ENCODE peak calls at places on chromosomes 7 and 10, in ten cellular contexts. One of them, this sample, is unnamed.

GRCh38 chr10:118106426-118106825 is 59.7 kb upstream of the RAB11FIP2 start:
- DNase-seq in stimulated activated CD4-positive, alpha-beta T cell treated with anti-CD3 and anti-CD28 coated beads, TNF-alpha, amount 100 ng/mL, for 1 hour: no peak
- DNase-seq in cardiac fibroblast: peak
- DNase-seq in GM12891: no peak
- DNase-seq in breast epithelium: no peak
- DNase-seq in stimulated activated CD8-positive, alpha-beta memory T cell treated with anti-CD3 and anti-CD28 coated beads, Interleukin-4, amount 100 ng/mL, for 48 hours: no peak
- DNase-seq in Calu3: peak
- DNase-seq in NCI-H1694 treated with DMSO at 0.1 percent for 48 hours: no peak
- DNase-seq in GM12865: peak
- DNase-seq in retina: peak
- DNase-seq in this sample: peak

GRCh38 chr10:14386202-14386593 is 55.5 kb upstream of the FRMD4A start:
- DNase-seq in stimulated activated CD4-positive, alpha-beta T cell treated with anti-CD3 and anti-CD28 coated beads, TNF-alpha, amount 100 ng/mL, for 1 hour: no peak
- DNase-seq in cardiac fibroblast: peak
- DNase-seq in GM12891: no peak
- DNase-seq in breast epithelium: no peak
- DNase-seq in stimulated activated CD8-positive, alpha-beta memory T cell treated with anti-CD3 and anti-CD28 coated beads, Interleukin-4, amount 100 ng/mL, for 48 hours: peak
- DNase-seq in Calu3: peak
- DNase-seq in NCI-H1694 treated with DMSO at 0.1 percent for 48 hours: no peak
- DNase-seq in GM12865: peak
- DNase-seq in retina: no peak
- DNase-seq in this sample: no peak

GRCh38 chr7:30303312-30304039 is 19.1 kb downstream of the ZNRF2 start:
- DNase-seq in stimulated activated CD4-positive, alpha-beta T cell treated with anti-CD3 and anti-CD28 coated beads, TNF-alpha, amount 100 ng/mL, for 1 hour: no peak
- DNase-seq in cardiac fibroblast: no peak
- DNase-seq in GM12891: no peak
- DNase-seq in breast epithelium: no peak
- DNase-seq in stimulated activated CD8-positive, alpha-beta memory T cell treated with anti-CD3 and anti-CD28 coated beads, Interleukin-4, amount 100 ng/mL, for 48 hours: no peak
- DNase-seq in Calu3: no peak
- DNase-seq in NCI-H1694 treated with DMSO at 0.1 percent for 48 hours: no peak
- DNase-seq in GM12865: peak
- DNase-seq in retina: no peak
- DNase-seq in this sample: no peak

GRCh38 chr7:29105191-29105590 is 41.1 kb downstream of the CPVL start:
- DNase-seq in stimulated activated CD4-positive, alpha-beta T cell treated with anti-CD3 and anti-CD28 coated beads, TNF-alpha, amount 100 ng/mL, for 1 hour: no peak
- DNase-seq in cardiac fibroblast: no peak
- DNase-seq in GM12891: no peak
- DNase-seq in breast epithelium: no peak
- DNase-seq in stimulated activated CD8-positive, alpha-beta memory T cell treated with anti-CD3 and anti-CD28 coated beads, Interleukin-4, amount 100 ng/mL, for 48 hours: no peak
- DNase-seq in Calu3: no peak
- DNase-seq in NCI-H1694 treated with DMSO at 0.1 percent for 48 hours: no peak
- DNase-seq in GM12865: no peak
- DNase-seq in retina: no peak
- DNase-seq in this sample: no peak

GRCh38 chr10:105585753-105586152 is 944.7 kb downstream of the SORCS3 start:
- DNase-seq in stimulated activated CD4-positive, alpha-beta T cell treated with anti-CD3 and anti-CD28 coated beads, TNF-alpha, amount 100 ng/mL, for 1 hour: no peak
- DNase-seq in cardiac fibroblast: no peak
- DNase-seq in GM12891: no peak
- DNase-seq in breast epithelium: no peak
- DNase-seq in stimulated activated CD8-positive, alpha-beta memory T cell treated with anti-CD3 and anti-CD28 coated beads, Interleukin-4, amount 100 ng/mL, for 48 hours: no peak
- DNase-seq in Calu3: no peak
- DNase-seq in NCI-H1694 treated with DMSO at 0.1 percent for 48 hours: no peak
- DNase-seq in GM12865: no peak
- DNase-seq in retina: no peak
- DNase-seq in this sample: no peak

GRCh38 chr10:129622736-129623135 is 155.7 kb downstream of the MGMT start:
- DNase-seq in stimulated activated CD4-positive, alpha-beta T cell treated with anti-CD3 and anti-CD28 coated beads, TNF-alpha, amount 100 ng/mL, for 1 hour: no peak
- DNase-seq in cardiac fibroblast: no peak
- DNase-seq in GM12891: no peak
- DNase-seq in breast epithelium: no peak
- DNase-seq in stimulated activated CD8-positive, alpha-beta memory T cell treated with anti-CD3 and anti-CD28 coated beads, Interleukin-4, amount 100 ng/mL, for 48 hours: no peak
- DNase-seq in Calu3: no peak
- DNase-seq in NCI-H1694 treated with DMSO at 0.1 percent for 48 hours: no peak
- DNase-seq in GM12865: no peak
- DNase-seq in retina: no peak
- DNase-seq in this sample: no peak

GRCh38 chr10:659710-660141 is 29.7 kb downstream of the DIP2C start:
- DNase-seq in stimulated activated CD4-positive, alpha-beta T cell treated with anti-CD3 and anti-CD28 coated beads, TNF-alpha, amount 100 ng/mL, for 1 hour: no peak
- DNase-seq in cardiac fibroblast: peak
- DNase-seq in GM12891: no peak
- DNase-seq in breast epithelium: no peak
- DNase-seq in stimulated activated CD8-positive, alpha-beta memory T cell treated with anti-CD3 and anti-CD28 coated beads, Interleukin-4, amount 100 ng/mL, for 48 hours: no peak
- DNase-seq in Calu3: no peak
- DNase-seq in NCI-H1694 treated with DMSO at 0.1 percent for 48 hours: no peak
- DNase-seq in GM12865: peak
- DNase-seq in retina: no peak
- DNase-seq in this sample: peak

GRCh38 chr10:33136781-33137180 is 178.8 kb upstream of the ITGB1 start:
- DNase-seq in stimulated activated CD4-positive, alpha-beta T cell treated with anti-CD3 and anti-CD28 coated beads, TNF-alpha, amount 100 ng/mL, for 1 hour: no peak
- DNase-seq in cardiac fibroblast: no peak
- DNase-seq in GM12891: no peak
- DNase-seq in breast epithelium: no peak
- DNase-seq in stimulated activated CD8-positive, alpha-beta memory T cell treated with anti-CD3 and anti-CD28 coated beads, Interleukin-4, amount 100 ng/mL, for 48 hours: no peak
- DNase-seq in Calu3: peak
- DNase-seq in NCI-H1694 treated with DMSO at 0.1 percent for 48 hours: no peak
- DNase-seq in GM12865: no peak
- DNase-seq in retina: no peak
- DNase-seq in this sample: no peak

GRCh38 chr10:129678186-129678585 is 211.1 kb downstream of the MGMT start:
- DNase-seq in stimulated activated CD4-positive, alpha-beta T cell treated with anti-CD3 and anti-CD28 coated beads, TNF-alpha, amount 100 ng/mL, for 1 hour: no peak
- DNase-seq in cardiac fibroblast: no peak
- DNase-seq in GM12891: no peak
- DNase-seq in breast epithelium: no peak
- DNase-seq in stimulated activated CD8-positive, alpha-beta memory T cell treated with anti-CD3 and anti-CD28 coated beads, Interleukin-4, amount 100 ng/mL, for 48 hours: no peak
- DNase-seq in Calu3: no peak
- DNase-seq in NCI-H1694 treated with DMSO at 0.1 percent for 48 hours: no peak
- DNase-seq in GM12865: no peak
- DNase-seq in retina: no peak
- DNase-seq in this sample: no peak

GRCh38 chr10:83262434-83262833 is 876.9 kb upstream of the GHITM start:
- DNase-seq in stimulated activated CD4-positive, alpha-beta T cell treated with anti-CD3 and anti-CD28 coated beads, TNF-alpha, amount 100 ng/mL, for 1 hour: no peak
- DNase-seq in cardiac fibroblast: no peak
- DNase-seq in GM12891: no peak
- DNase-seq in breast epithelium: no peak
- DNase-seq in stimulated activated CD8-positive, alpha-beta memory T cell treated with anti-CD3 and anti-CD28 coated beads, Interleukin-4, amount 100 ng/mL, for 48 hours: no peak
- DNase-seq in Calu3: no peak
- DNase-seq in NCI-H1694 treated with DMSO at 0.1 percent for 48 hours: no peak
- DNase-seq in GM12865: no peak
- DNase-seq in retina: no peak
- DNase-seq in this sample: no peak

GRCh38 chr7:158617737-158618128 is 30.1 kb upstream of the PTPRN2 start:
- DNase-seq in stimulated activated CD4-positive, alpha-beta T cell treated with anti-CD3 and anti-CD28 coated beads, TNF-alpha, amount 100 ng/mL, for 1 hour: no peak
- DNase-seq in cardiac fibroblast: peak
- DNase-seq in GM12891: no peak
- DNase-seq in breast epithelium: no peak
- DNase-seq in stimulated activated CD8-positive, alpha-beta memory T cell treated with anti-CD3 and anti-CD28 coated beads, Interleukin-4, amount 100 ng/mL, for 48 hours: no peak
- DNase-seq in Calu3: no peak
- DNase-seq in NCI-H1694 treated with DMSO at 0.1 percent for 48 hours: no peak
- DNase-seq in GM12865: no peak
- DNase-seq in retina: no peak
- DNase-seq in this sample: no peak

GRCh38 chr10:55351431-55351830 is 550.4 kb upstream of the PCDH15 start:
- DNase-seq in stimulated activated CD4-positive, alpha-beta T cell treated with anti-CD3 and anti-CD28 coated beads, TNF-alpha, amount 100 ng/mL, for 1 hour: no peak
- DNase-seq in cardiac fibroblast: no peak
- DNase-seq in GM12891: no peak
- DNase-seq in breast epithelium: no peak
- DNase-seq in stimulated activated CD8-positive, alpha-beta memory T cell treated with anti-CD3 and anti-CD28 coated beads, Interleukin-4, amount 100 ng/mL, for 48 hours: no peak
- DNase-seq in Calu3: no peak
- DNase-seq in NCI-H1694 treated with DMSO at 0.1 percent for 48 hours: no peak
- DNase-seq in GM12865: no peak
- DNase-seq in retina: no peak
- DNase-seq in this sample: no peak

GRCh38 chr10:48509061-48509772 is 95.7 kb downstream of the ARHGAP22 start:
- DNase-seq in stimulated activated CD4-positive, alpha-beta T cell treated with anti-CD3 and anti-CD28 coated beads, TNF-alpha, amount 100 ng/mL, for 1 hour: no peak
- DNase-seq in cardiac fibroblast: no peak
- DNase-seq in GM12891: no peak
- DNase-seq in breast epithelium: no peak
- DNase-seq in stimulated activated CD8-positive, alpha-beta memory T cell treated with anti-CD3 and anti-CD28 coated beads, Interleukin-4, amount 100 ng/mL, for 48 hours: peak
- DNase-seq in Calu3: no peak
- DNase-seq in NCI-H1694 treated with DMSO at 0.1 percent for 48 hours: no peak
- DNase-seq in GM12865: no peak
- DNase-seq in retina: no peak
- DNase-seq in this sample: no peak

GRCh38 chr7:70243443-70243842 is 645.2 kb downstream of the AUTS2 start:
- DNase-seq in stimulated activated CD4-positive, alpha-beta T cell treated with anti-CD3 and anti-CD28 coated beads, TNF-alpha, amount 100 ng/mL, for 1 hour: no peak
- DNase-seq in cardiac fibroblast: no peak
- DNase-seq in GM12891: no peak
- DNase-seq in breast epithelium: no peak
- DNase-seq in stimulated activated CD8-positive, alpha-beta memory T cell treated with anti-CD3 and anti-CD28 coated beads, Interleukin-4, amount 100 ng/mL, for 48 hours: no peak
- DNase-seq in Calu3: no peak
- DNase-seq in NCI-H1694 treated with DMSO at 0.1 percent for 48 hours: no peak
- DNase-seq in GM12865: no peak
- DNase-seq in retina: no peak
- DNase-seq in this sample: no peak

GRCh38 chr7:158317238-158318205 is 270.1 kb downstream of the PTPRN2 start:
- DNase-seq in stimulated activated CD4-positive, alpha-beta T cell treated with anti-CD3 and anti-CD28 coated beads, TNF-alpha, amount 100 ng/mL, for 1 hour: no peak
- DNase-seq in cardiac fibroblast: no peak
- DNase-seq in GM12891: no peak
- DNase-seq in breast epithelium: no peak
- DNase-seq in stimulated activated CD8-positive, alpha-beta memory T cell treated with anti-CD3 and anti-CD28 coated beads, Interleukin-4, amount 100 ng/mL, for 48 hours: no peak
- DNase-seq in Calu3: no peak
- DNase-seq in NCI-H1694 treated with DMSO at 0.1 percent for 48 hours: no peak
- DNase-seq in GM12865: no peak
- DNase-seq in retina: peak
- DNase-seq in this sample: no peak

GRCh38 chr7:119545118-119545517 is 727.9 kb upstream of the KCND2 start:
- DNase-seq in stimulated activated CD4-positive, alpha-beta T cell treated with anti-CD3 and anti-CD28 coated beads, TNF-alpha, amount 100 ng/mL, for 1 hour: no peak
- DNase-seq in cardiac fibroblast: peak
- DNase-seq in GM12891: no peak
- DNase-seq in breast epithelium: no peak
- DNase-seq in stimulated activated CD8-positive, alpha-beta memory T cell treated with anti-CD3 and anti-CD28 coated beads, Interleukin-4, amount 100 ng/mL, for 48 hours: no peak
- DNase-seq in Calu3: no peak
- DNase-seq in NCI-H1694 treated with DMSO at 0.1 percent for 48 hours: no peak
- DNase-seq in GM12865: no peak
- DNase-seq in retina: no peak
- DNase-seq in this sample: peak

GRCh38 chr7:37069336-37069735 is 345.0 kb upstream of the AOAH start:
- DNase-seq in stimulated activated CD4-positive, alpha-beta T cell treated with anti-CD3 and anti-CD28 coated beads, TNF-alpha, amount 100 ng/mL, for 1 hour: no peak
- DNase-seq in cardiac fibroblast: no peak
- DNase-seq in GM12891: no peak
- DNase-seq in breast epithelium: no peak
- DNase-seq in stimulated activated CD8-positive, alpha-beta memory T cell treated with anti-CD3 and anti-CD28 coated beads, Interleukin-4, amount 100 ng/mL, for 48 hours: no peak
- DNase-seq in Calu3: no peak
- DNase-seq in NCI-H1694 treated with DMSO at 0.1 percent for 48 hours: no peak
- DNase-seq in GM12865: no peak
- DNase-seq in retina: no peak
- DNase-seq in this sample: no peak

GRCh38 chr7:69668339-69668738 is 70.1 kb downstream of the AUTS2 start:
- DNase-seq in stimulated activated CD4-positive, alpha-beta T cell treated with anti-CD3 and anti-CD28 coated beads, TNF-alpha, amount 100 ng/mL, for 1 hour: no peak
- DNase-seq in cardiac fibroblast: no peak
- DNase-seq in GM12891: no peak
- DNase-seq in breast epithelium: no peak
- DNase-seq in stimulated activated CD8-positive, alpha-beta memory T cell treated with anti-CD3 and anti-CD28 coated beads, Interleukin-4, amount 100 ng/mL, for 48 hours: no peak
- DNase-seq in Calu3: no peak
- DNase-seq in NCI-H1694 treated with DMSO at 0.1 percent for 48 hours: no peak
- DNase-seq in GM12865: no peak
- DNase-seq in retina: no peak
- DNase-seq in this sample: no peak

GRCh38 chr10:103564799-103565365 is 71.4 kb downstream of the NEURL1 start:
- DNase-seq in stimulated activated CD4-positive, alpha-beta T cell treated with anti-CD3 and anti-CD28 coated beads, TNF-alpha, amount 100 ng/mL, for 1 hour: no peak
- DNase-seq in cardiac fibroblast: peak
- DNase-seq in GM12891: peak
- DNase-seq in breast epithelium: no peak
- DNase-seq in stimulated activated CD8-positive, alpha-beta memory T cell treated with anti-CD3 and anti-CD28 coated beads, Interleukin-4, amount 100 ng/mL, for 48 hours: peak
- DNase-seq in Calu3: no peak
- DNase-seq in NCI-H1694 treated with DMSO at 0.1 percent for 48 hours: no peak
- DNase-seq in GM12865: peak
- DNase-seq in retina: no peak
- DNase-seq in this sample: no peak

This sample was measured in endothelial cell of umbilical vein.